ENCODE peak calls at places on chromosomes 6 and 20, in four cellular contexts. E is NCI-H2171, T is GF-D8, F is astrocyte of the cerebellum. U is an unnamed sample.

GRCh38 chr20:20399705-20400104 is 31.8 kb downstream of the INSM1 start:
- DNase-seq in F (no peak), T (no peak), E (no peak), U (no peak)

GRCh38 chr6:108608453-108609275 is 47.9 kb downstream of the FOXO3 start:
- DNase-seq in E (no peak), F (peak; percentile 33), T (no peak), U (no peak)

GRCh38 chr6:146913842-146914562 is 290.2 kb upstream of the STXBP5 start:
- DNase-seq in F (peak; percentile 98), E (no peak), T (peak; percentile 82), U (no peak)

GRCh38 chr6:36930483-36930882 is 24.1 kb upstream of the PI16 start:
- DNase-seq in F (no peak), E (no peak), T (no peak), U (no peak)

GRCh38 chr6:126531840-126532239 is 191.9 kb downstream of the CENPW start:
- DNase-seq in F (no peak), E (no peak), T (no peak), U (no peak)

GRCh38 chr20:63574156-63574828 is at the start of gene HELZ2:
- DNase-seq in E (peak; percentile 58), F (no peak), T (no peak), U (peak; percentile 15)

GRCh38 chr6:144262470-144263369 is 22.4 kb upstream of the UTRN start:
- DNase-seq in E (no peak), T (no peak), F (no peak), U (no peak)

GRCh38 chr6:16700202-16700997 is 60.9 kb downstream of the ATXN1 start:
- DNase-seq in E (no peak), F (no peak), T (peak; percentile 40), U (no peak)

GRCh38 chr20:39116020-39116419 is 153.9 kb downstream of the DHX35 start:
- DNase-seq in F (no peak), T (no peak), E (no peak), U (no peak)

GRCh38 chr6:75747371-75747984 is 1.6 kb upstream of the MYO6 start:
- DNase-seq in E (no peak), F (no peak), T (no peak), U (no peak)

GRCh38 chr6:106974337-106974998 is at the start of gene CD24:
- DNase-seq in T (no peak), F (no peak), E (peak; percentile 72), U (no peak)

GRCh38 chr6:133779916-133780315 is 109.0 kb upstream of the TCF21 start:
- DNase-seq in E (no peak), F (no peak), T (no peak), U (no peak)

GRCh38 chr20:11544029-11544678 is 373.5 kb upstream of the BTBD3 start:
- DNase-seq in E (peak; percentile 38), F (peak; percentile 75), T (no peak), U (peak; percentile 88)

GRCh38 chr6:73854998-73855718 is 159.2 kb downstream of the CD109 start:
- DNase-seq in T (peak; percentile 13), E (peak; percentile 55), F (peak; percentile 63), U (peak; percentile 86)

GRCh38 chr6:136775548-136775947 is 16.7 kb downstream of the MAP3K5 start:
- DNase-seq in E (no peak), F (no peak), T (peak; percentile 30), U (no peak)

GRCh38 chr6:92647630-92648029 is 771.7 kb downstream of the EPHA7 start:
- DNase-seq in F (no peak), E (no peak), T (no peak), U (no peak)